ENCODE peak calls at places on chromosomes 3 and 15, in nine cellular contexts. U is esophagus squamous epithelium; Z is cardiac fibroblast; E is BJ; Y is NCI-H2029; H is AG10803; B is CD4-positive, alpha-beta T cell; G is GM13977; R is NCI-H146. A is an unnamed sample.

GRCh38 chr3:19146685-19147650 is 1.3 kb upstream of the KCNH8 start:
- DNase-seq in Y (peak; percentile 98), U (peak; percentile 13), R (peak; percentile 95), E (no peak), G (peak; percentile 70), H (peak; percentile 33), Z (peak; percentile 50), B (peak; percentile 51), A (no peak)

GRCh38 chr3:152159328-152159727 is 109.4 kb upstream of the MBNL1 start:
- DNase-seq in B (no peak), E (peak; percentile 74), R (no peak), Z (peak; percentile 42), U (no peak), Y (no peak), G (no peak), H (peak; percentile 67), A (no peak)

GRCh38 chr3:55894605-55895004 is 407.5 kb upstream of the WNT5A start:
- DNase-seq in Z (no peak), R (no peak), E (no peak), H (no peak), U (no peak), Y (no peak), B (no peak), G (no peak), A (no peak)

GRCh38 chr3:179809639-179810038 is 156.8 kb downstream of the USP13 start:
- DNase-seq in Y (no peak), R (no peak), B (no peak), H (no peak), Z (no peak), U (no peak), E (no peak), G (no peak), A (no peak)

GRCh38 chr15:40114218-40114617 is 5.5 kb upstream of the BMF start:
- DNase-seq in G (peak; percentile 26), E (no peak), Z (no peak), R (no peak), H (no peak), Y (no peak), U (no peak), B (no peak), A (no peak)

GRCh38 chr15:81303241-81304225 is 20.4 kb downstream of the STARD5 start:
- DNase-seq in B (peak; percentile 44), Z (no peak), E (no peak), H (no peak), Y (no peak), G (no peak), U (no peak), R (no peak), A (no peak)

GRCh38 chr3:86937306-86937791 is 53.6 kb downstream of the VGLL3 start:
- DNase-seq in Y (no peak), R (no peak), H (peak; percentile 99), G (no peak), U (no peak), E (peak; percentile 95), B (no peak), Z (peak; percentile 87), A (no peak)

GRCh38 chr3:154125378-154126030 is 4.3 kb downstream of the ARHGEF26 start:
- DNase-seq in G (no peak), Z (no peak), Y (no peak), R (no peak), B (no peak), U (no peak), H (no peak), E (no peak), A (no peak)

GRCh38 chr3:111667621-111668239 is 72.6 kb upstream of the ZBED2 start:
- DNase-seq in Y (no peak), Z (peak; percentile 48), H (peak; percentile 28), U (peak; percentile 21), B (peak; percentile 55), G (peak; percentile 45), E (no peak), R (no peak), A (peak; percentile 69)

GRCh38 chr15:73781038-73781925 is 28.1 kb upstream of the INSYN1 start:
- DNase-seq in Y (no peak), U (no peak), G (no peak), R (no peak), B (no peak), Z (peak; percentile 43), H (no peak), E (no peak), A (no peak)

GRCh38 chr3:67654832-67655152 is 380 bp upstream of the SUCLG2 start:
- DNase-seq in U (no peak), H (no peak), R (peak; percentile 37), E (no peak), Y (no peak), B (peak; percentile 4), Z (no peak), G (no peak), A (no peak)

GRCh38 chr3:95926904-95927501 is 887.4 kb upstream of the EPHA6 start:
- DNase-seq in R (no peak), G (no peak), B (no peak), E (no peak), U (no peak), Z (no peak), Y (no peak), H (no peak), A (no peak)

GRCh38 chr3:42651248-42652091 is 2.0 kb upstream of the ZBTB47 start:
- DNase-seq in R (no peak), E (peak; percentile 26), B (no peak), G (no peak), U (no peak), H (peak; percentile 76), Y (no peak), Z (peak; percentile 60), A (no peak)

GRCh38 chr15:73318463-73319351 is 50.1 kb downstream of the HCN4 start:
- DNase-seq in R (peak; percentile 90), Y (no peak), U (no peak), B (no peak), E (no peak), G (peak; percentile 84), Z (peak; percentile 24), H (no peak), A (no peak)

GRCh38 chr15:74783808-74784175 is 1.9 kb downstream of the CSK start:
- DNase-seq in Y (no peak), E (no peak), B (no peak), Z (no peak), U (no peak), H (no peak), G (no peak), R (no peak), A (no peak)

GRCh38 chr3:47954562-47954961 is 61.7 kb downstream of the MAP4 start:
- DNase-seq in H (no peak), R (no peak), B (no peak), U (no peak), G (no peak), Z (peak; percentile 41), Y (peak; percentile 28), E (no peak), A (no peak)

GRCh38 chr15:86555114-86555513 is 475.4 kb downstream of the AGBL1 start:
- DNase-seq in H (no peak), Z (no peak), U (no peak), G (no peak), B (no peak), R (no peak), E (no peak), Y (no peak), A (no peak)

GRCh38 chr15:65420975-65421359 is 1.8 kb downstream of the IGDCC4 start:
- DNase-seq in E (no peak), H (no peak), Z (no peak), Y (no peak), R (no peak), G (no peak), B (no peak), U (no peak), A (no peak)

GRCh38 chr3:46926039-46926438 is 48.5 kb downstream of the PTH1R start:
- DNase-seq in H (peak; percentile 20), G (no peak), R (no peak), E (no peak), B (no peak), Z (peak; percentile 59), U (no peak), Y (peak; percentile 48), A (no peak)

GRCh38 chr3:170563712-170564423 is 22.0 kb downstream of the SLC7A14 start:
- DNase-seq in E (peak; percentile 12), R (no peak), H (peak; percentile 56), G (no peak), U (no peak), Z (peak; percentile 63), B (no peak), Y (peak; percentile 51), A (peak; percentile 23)

GRCh38 chr15:92821491-92822116 is 78.5 kb upstream of the CHD2 start:
- DNase-seq in Y (peak; percentile 21), G (no peak), R (peak; percentile 29), E (no peak), Z (no peak), B (no peak), H (no peak), U (no peak), A (no peak)

GRCh38 chr3:188979669-188980311 is 192.0 kb upstream of the TPRG1 start:
- DNase-seq in E (no peak), U (no peak), G (no peak), Y (no peak), Z (no peak), R (no peak), B (no peak), H (no peak), A (no peak)

GRCh38 chr3:197478746-197479668 is 76.8 kb downstream of the BDH1 start:
- DNase-seq in R (peak; percentile 16), E (no peak), G (no peak), B (no peak), Y (no peak), H (peak; percentile 59), Z (peak; percentile 20), U (no peak), A (no peak)

GRCh38 chr3:128322030-128323022 is 144.4 kb downstream of the DNAJB8 start:
- DNase-seq in G (peak; percentile 38), B (peak; percentile 67), U (no peak), H (peak; percentile 50), R (peak; percentile 65), Z (peak; percentile 68), E (no peak), Y (peak; percentile 27), A (no peak)

GRCh38 chr3:127717357-127718243 is 44.8 kb downstream of the ABTB1 start:
- DNase-seq in Z (no peak), R (no peak), Y (no peak), E (no peak), H (peak; percentile 90), U (no peak), B (no peak), G (no peak), A (no peak)

GRCh38 chr3:50519471-50520089 is 16.1 kb upstream of the CACNA2D2 start:
- DNase-seq in U (no peak), G (peak; percentile 79), B (peak; percentile 60), R (peak; percentile 62), E (no peak), H (peak; percentile 25), Z (peak; percentile 45), Y (peak; percentile 44), A (no peak)

GRCh38 chr3:32973982-32974381 is 22.5 kb downstream of the CCR4 start:
- DNase-seq in Y (peak; percentile 22), U (no peak), B (no peak), H (peak; percentile 9), E (no peak), Z (no peak), G (peak; percentile 47), R (no peak), A (no peak)

GRCh38 chr3:173395412-173396181 is 1.9 kb upstream of the NLGN1 start:
- DNase-seq in G (peak; percentile 75), Z (peak; percentile 83), E (peak; percentile 57), Y (peak; percentile 85), H (peak; percentile 88), U (no peak), R (peak; percentile 99), B (peak; percentile 17), A (no peak)

GRCh38 chr3:52244061-52244628 is 1.4 kb upstream of the PPM1M start:
- DNase-seq in U (no peak), Z (peak; percentile 43), B (peak; percentile 29), E (no peak), H (peak; percentile 22), R (no peak), Y (no peak), G (peak; percentile 89), A (peak; percentile 85)

GRCh38 chr3:135503429-135504083 is 462.0 kb upstream of the PPP2R3A start:
- DNase-seq in Z (peak; percentile 45), H (peak; percentile 74), U (no peak), E (peak; percentile 9), R (peak; percentile 93), G (peak; percentile 53), Y (peak; percentile 79), B (no peak), A (peak; percentile 13)

GRCh38 chr3:184760337-184761119 is 48.7 kb upstream of the MAGEF1 start:
- DNase-seq in Z (no peak), E (no peak), H (no peak), Y (no peak), R (no peak), G (no peak), B (no peak), U (no peak), A (no peak)

A was measured in GM12878.